ENCODE peak calls at places on chromosomes 3 and 15, in nine cellular contexts. One of them, this sample, is unnamed.
A peak's percentile ranks its signal among the peaks of the same experiment; 100 is the strongest.

GRCh38 chr3:85740561-85740960 is 781.8 kb downstream of the CADM2 start:
- DNase-seq in kidney: no peak
- DNase-seq in aorta: no peak
- DNase-seq in choroid plexus epithelial cell: no peak
- DNase-seq in fibroblast of lung: peak; percentile 36
- DNase-seq in tibial nerve: no peak
- DNase-seq in Peyer's patch: no peak
- DNase-seq in mammary epithelial cell: peak; percentile 39
- DNase-seq in H1: no peak
- DNase-seq in this sample: no peak

GRCh38 chr15:43168192-43169107 is 16.8 kb upstream of the CCNDBP1 start:
- DNase-seq in kidney: no peak
- DNase-seq in aorta: no peak
- DNase-seq in choroid plexus epithelial cell: peak; percentile 66
- DNase-seq in fibroblast of lung: peak; percentile 81
- DNase-seq in tibial nerve: no peak
- DNase-seq in Peyer's patch: no peak
- DNase-seq in mammary epithelial cell: peak; percentile 95
- DNase-seq in H1: no peak
- DNase-seq in this sample: no peak

GRCh38 chr3:127439621-127440020 is 150.9 kb downstream of the TPRA1 start:
- DNase-seq in kidney: peak; percentile 26
- DNase-seq in aorta: no peak
- DNase-seq in choroid plexus epithelial cell: no peak
- DNase-seq in fibroblast of lung: no peak
- DNase-seq in tibial nerve: no peak
- DNase-seq in Peyer's patch: no peak
- DNase-seq in mammary epithelial cell: no peak
- DNase-seq in H1: no peak
- DNase-seq in this sample: peak; percentile 21

GRCh38 chr3:9861201-9861600 is 17.4 kb upstream of the RPUSD3 start:
- DNase-seq in kidney: no peak
- DNase-seq in aorta: no peak
- DNase-seq in choroid plexus epithelial cell: no peak
- DNase-seq in fibroblast of lung: no peak
- DNase-seq in tibial nerve: no peak
- DNase-seq in Peyer's patch: no peak
- DNase-seq in mammary epithelial cell: no peak
- DNase-seq in H1: no peak
- DNase-seq in this sample: no peak

GRCh38 chr3:48528043-48528442 is 24.1 kb upstream of the SHISA5 start:
- DNase-seq in kidney: peak; percentile 7
- DNase-seq in aorta: no peak
- DNase-seq in choroid plexus epithelial cell: no peak
- DNase-seq in fibroblast of lung: no peak
- DNase-seq in tibial nerve: no peak
- DNase-seq in Peyer's patch: no peak
- DNase-seq in mammary epithelial cell: no peak
- DNase-seq in H1: no peak
- DNase-seq in this sample: no peak

GRCh38 chr15:40347559-40348470 is 3.0 kb upstream of the PHGR1 start:
- DNase-seq in kidney: peak; percentile 62
- DNase-seq in aorta: no peak
- DNase-seq in choroid plexus epithelial cell: no peak
- DNase-seq in fibroblast of lung: no peak
- DNase-seq in tibial nerve: no peak
- DNase-seq in Peyer's patch: peak; percentile 90
- DNase-seq in mammary epithelial cell: no peak
- DNase-seq in H1: no peak
- DNase-seq in this sample: no peak

GRCh38 chr3:30577788-30578187 is 28.6 kb upstream of the TGFBR2 start:
- DNase-seq in kidney: no peak
- DNase-seq in aorta: no peak
- DNase-seq in choroid plexus epithelial cell: no peak
- DNase-seq in fibroblast of lung: no peak
- DNase-seq in tibial nerve: no peak
- DNase-seq in Peyer's patch: no peak
- DNase-seq in mammary epithelial cell: no peak
- DNase-seq in H1: no peak
- DNase-seq in this sample: no peak

GRCh38 chr3:99114565-99115291 is 213.2 kb upstream of the DCBLD2 start:
- DNase-seq in kidney: no peak
- DNase-seq in aorta: no peak
- DNase-seq in choroid plexus epithelial cell: peak; percentile 88
- DNase-seq in fibroblast of lung: peak; percentile 49
- DNase-seq in tibial nerve: no peak
- DNase-seq in Peyer's patch: no peak
- DNase-seq in mammary epithelial cell: peak; percentile 60
- DNase-seq in H1: peak; percentile 41
- DNase-seq in this sample: no peak

GRCh38 chr15:96356494-96357455 is 26.3 kb downstream of the NR2F2 start:
- DNase-seq in kidney: peak; percentile 92
- DNase-seq in aorta: peak; percentile 96
- DNase-seq in choroid plexus epithelial cell: peak; percentile 89
- DNase-seq in fibroblast of lung: peak; percentile 86
- DNase-seq in tibial nerve: peak; percentile 78
- DNase-seq in Peyer's patch: peak; percentile 89
- DNase-seq in mammary epithelial cell: peak; percentile 86
- DNase-seq in H1: no peak
- DNase-seq in this sample: peak; percentile 96

GRCh38 chr3:69200384-69201068 is 78.1 kb upstream of the LMOD3 start:
- DNase-seq in kidney: no peak
- DNase-seq in aorta: no peak
- DNase-seq in choroid plexus epithelial cell: peak; percentile 81
- DNase-seq in fibroblast of lung: peak; percentile 65
- DNase-seq in tibial nerve: no peak
- DNase-seq in Peyer's patch: peak; percentile 53
- DNase-seq in mammary epithelial cell: peak; percentile 83
- DNase-seq in H1: no peak
- DNase-seq in this sample: peak; percentile 40

GRCh38 chr15:67025719-67026118 is 39.7 kb upstream of the SMAD3 start:
- DNase-seq in kidney: peak; percentile 83
- DNase-seq in aorta: no peak
- DNase-seq in choroid plexus epithelial cell: peak; percentile 79
- DNase-seq in fibroblast of lung: peak; percentile 66
- DNase-seq in tibial nerve: no peak
- DNase-seq in Peyer's patch: no peak
- DNase-seq in mammary epithelial cell: peak; percentile 29
- DNase-seq in H1: no peak
- DNase-seq in this sample: no peak

GRCh38 chr15:60829416-60829815 is 350.5 kb upstream of the ICE2 start:
- DNase-seq in kidney: no peak
- DNase-seq in aorta: no peak
- DNase-seq in choroid plexus epithelial cell: no peak
- DNase-seq in fibroblast of lung: no peak
- DNase-seq in tibial nerve: no peak
- DNase-seq in Peyer's patch: no peak
- DNase-seq in mammary epithelial cell: no peak
- DNase-seq in H1: no peak
- DNase-seq in this sample: peak; percentile 76

GRCh38 chr15:99333981-99334380 is 82.7 kb downstream of the LRRC28 start:
- DNase-seq in kidney: no peak
- DNase-seq in aorta: no peak
- DNase-seq in choroid plexus epithelial cell: no peak
- DNase-seq in fibroblast of lung: peak; percentile 15
- DNase-seq in tibial nerve: no peak
- DNase-seq in Peyer's patch: no peak
- DNase-seq in mammary epithelial cell: no peak
- DNase-seq in H1: no peak
- DNase-seq in this sample: no peak

GRCh38 chr3:53166206-53166605 is 5.2 kb downstream of the PRKCD start:
- DNase-seq in kidney: no peak
- DNase-seq in aorta: no peak
- DNase-seq in choroid plexus epithelial cell: no peak
- DNase-seq in fibroblast of lung: no peak
- DNase-seq in tibial nerve: no peak
- DNase-seq in Peyer's patch: no peak
- DNase-seq in mammary epithelial cell: no peak
- DNase-seq in H1: no peak
- DNase-seq in this sample: no peak
- H3K4me3 ChIP-seq in kidney: no peak overlapping the region
- H3K4me3 ChIP-seq in aorta: no peak overlapping the region
- H3K4me3 ChIP-seq in choroid plexus epithelial cell: no peak overlapping the region
- H3K4me3 ChIP-seq in fibroblast of lung: no peak overlapping the region
- H3K4me3 ChIP-seq in tibial nerve: no peak overlapping the region
- H3K4me3 ChIP-seq in Peyer's patch: no peak overlapping the region
- H3K4me3 ChIP-seq in mammary epithelial cell: no peak overlapping the region
- H3K4me3 ChIP-seq in H1: no peak overlapping the region
- H3K4me3 ChIP-seq in this sample: no peak overlapping the region

GRCh38 chr3:125443923-125444322 is 68.8 kb upstream of the ZNF148 start:
- DNase-seq in kidney: no peak
- DNase-seq in aorta: no peak
- DNase-seq in choroid plexus epithelial cell: peak; percentile 73
- DNase-seq in fibroblast of lung: peak; percentile 81
- DNase-seq in tibial nerve: no peak
- DNase-seq in Peyer's patch: no peak
- DNase-seq in mammary epithelial cell: peak; percentile 63
- DNase-seq in H1: no peak
- DNase-seq in this sample: no peak
- H3K4me3 ChIP-seq in kidney: no peak overlapping the region
- H3K4me3 ChIP-seq in aorta: no peak overlapping the region
- H3K4me3 ChIP-seq in choroid plexus epithelial cell: no peak overlapping the region
- H3K4me3 ChIP-seq in fibroblast of lung: no peak overlapping the region
- H3K4me3 ChIP-seq in tibial nerve: no peak overlapping the region
- H3K4me3 ChIP-seq in Peyer's patch: no peak overlapping the region
- H3K4me3 ChIP-seq in mammary epithelial cell: no peak overlapping the region
- H3K4me3 ChIP-seq in H1: no peak overlapping the region
- H3K4me3 ChIP-seq in this sample: no peak overlapping the region

DNA sequence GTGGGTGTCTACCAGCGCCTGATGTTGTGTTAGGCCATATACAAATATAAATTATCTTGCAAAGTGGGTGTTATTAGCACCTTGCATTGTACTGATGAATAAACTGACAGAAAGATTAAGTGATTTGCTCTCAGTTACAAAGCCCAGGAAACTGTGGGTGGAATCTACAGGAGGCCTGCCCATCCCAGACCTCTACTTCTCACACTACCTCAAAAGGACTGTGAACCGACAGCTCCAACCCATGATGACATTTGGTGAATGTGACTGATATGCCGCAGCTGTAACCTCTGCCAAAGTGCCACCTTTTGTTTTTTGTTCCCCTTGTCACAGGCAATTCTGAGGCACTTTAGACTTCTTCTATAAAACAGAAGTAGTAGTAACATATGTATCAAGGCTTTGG is 43.7 kb upstream of the KCNMB2 start:
- DNase-seq in kidney: no peak
- DNase-seq in aorta: no peak
- DNase-seq in choroid plexus epithelial cell: no peak
- DNase-seq in fibroblast of lung: no peak
- DNase-seq in tibial nerve: no peak
- DNase-seq in Peyer's patch: no peak
- DNase-seq in mammary epithelial cell: no peak
- DNase-seq in H1: no peak
- DNase-seq in this sample: no peak
- H3K4me3 ChIP-seq in kidney: no peak overlapping the region
- H3K4me3 ChIP-seq in aorta: no peak overlapping the region
- H3K4me3 ChIP-seq in choroid plexus epithelial cell: no peak overlapping the region
- H3K4me3 ChIP-seq in fibroblast of lung: no peak overlapping the region
- H3K4me3 ChIP-seq in tibial nerve: no peak overlapping the region
- H3K4me3 ChIP-seq in Peyer's patch: no peak overlapping the region
- H3K4me3 ChIP-seq in mammary epithelial cell: no peak overlapping the region
- H3K4me3 ChIP-seq in H1: no peak overlapping the region
- H3K4me3 ChIP-seq in this sample: no peak overlapping the region

GRCh38 chr3:53493618-53493996 is 804 bp upstream of the CACNA1D start:
- DNase-seq in kidney: no peak
- DNase-seq in aorta: no peak
- DNase-seq in choroid plexus epithelial cell: no peak
- DNase-seq in fibroblast of lung: no peak
- DNase-seq in tibial nerve: no peak
- DNase-seq in Peyer's patch: no peak
- DNase-seq in mammary epithelial cell: no peak
- DNase-seq in H1: no peak
- DNase-seq in this sample: no peak

GRCh38 chr3:53496984-53497383 is 2.6 kb downstream of the CACNA1D start:
- DNase-seq in kidney: no peak
- DNase-seq in aorta: no peak
- DNase-seq in choroid plexus epithelial cell: no peak
- DNase-seq in fibroblast of lung: no peak
- DNase-seq in tibial nerve: no peak
- DNase-seq in Peyer's patch: no peak
- DNase-seq in mammary epithelial cell: no peak
- DNase-seq in H1: no peak
- DNase-seq in this sample: no peak

GRCh38 chr3:53493997-53494791 is at the start of gene CACNA1D:
- DNase-seq in kidney: peak; percentile 85
- DNase-seq in aorta: no peak
- DNase-seq in choroid plexus epithelial cell: no peak
- DNase-seq in fibroblast of lung: peak; percentile 11
- DNase-seq in tibial nerve: no peak
- DNase-seq in Peyer's patch: peak; percentile 87
- DNase-seq in mammary epithelial cell: peak; percentile 31
- DNase-seq in H1: peak; percentile 50
- DNase-seq in this sample: no peak

GRCh38 chr3:53495091-53495517 is 693 bp downstream of the CACNA1D start:
- DNase-seq in kidney: no peak
- DNase-seq in aorta: no peak
- DNase-seq in choroid plexus epithelial cell: no peak
- DNase-seq in fibroblast of lung: no peak
- DNase-seq in tibial nerve: no peak
- DNase-seq in Peyer's patch: no peak
- DNase-seq in mammary epithelial cell: no peak
- DNase-seq in H1: no peak
- DNase-seq in this sample: no peak

DNA sequence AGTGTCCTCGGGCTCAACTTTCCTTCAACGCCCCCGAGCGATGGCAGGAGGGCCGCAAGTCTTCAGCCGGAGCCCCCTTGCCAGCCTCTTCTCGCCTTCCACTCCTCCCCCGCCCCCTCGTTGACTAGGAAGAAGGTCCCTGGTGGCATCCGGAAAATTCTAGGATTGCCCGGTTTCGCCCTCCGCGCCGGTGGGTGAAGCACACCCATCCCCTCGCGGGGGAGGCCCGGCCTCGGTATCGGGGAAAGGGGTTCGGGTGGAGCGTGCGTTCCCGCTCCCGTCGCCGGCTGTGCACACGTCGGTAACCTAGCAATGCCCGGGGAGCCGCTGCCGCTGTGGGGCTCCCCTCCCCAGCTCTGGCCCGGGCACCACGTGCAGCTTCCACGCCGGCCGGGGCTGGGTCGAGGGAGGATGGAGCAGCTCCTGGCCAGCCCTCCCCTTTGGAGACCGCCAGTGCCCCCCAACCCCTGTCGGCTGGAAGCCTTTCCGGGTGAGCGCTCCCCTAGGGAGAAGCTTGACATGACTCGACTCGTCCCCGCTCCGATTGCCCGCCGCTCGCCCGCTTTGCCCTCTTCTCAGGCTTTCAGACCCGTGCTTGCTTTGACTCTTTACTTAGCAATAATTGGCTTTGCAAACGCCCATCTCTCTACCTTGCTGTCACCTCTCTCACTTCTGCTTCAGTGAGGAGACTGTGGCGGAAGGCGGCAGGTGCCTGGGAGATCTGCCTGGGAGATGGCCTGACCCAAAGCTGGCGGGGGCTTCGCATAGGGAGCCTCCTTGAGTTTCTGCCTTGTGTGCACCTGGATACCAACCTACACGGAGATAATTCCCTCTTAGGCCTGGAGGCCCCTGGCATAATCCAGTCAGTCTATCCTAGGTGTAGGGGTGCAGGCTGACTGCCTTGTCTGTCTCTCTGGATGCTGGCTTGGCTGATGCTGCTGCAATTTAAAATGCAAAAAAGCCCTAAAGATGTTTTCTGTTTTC is 1.4 kb downstream of the CACNA1D start:
- DNase-seq in kidney: peak; percentile 73
- DNase-seq in aorta: no peak
- DNase-seq in choroid plexus epithelial cell: no peak
- DNase-seq in fibroblast of lung: no peak
- DNase-seq in tibial nerve: no peak
- DNase-seq in Peyer's patch: peak; percentile 64
- DNase-seq in mammary epithelial cell: no peak
- DNase-seq in H1: no peak
- DNase-seq in this sample: no peak
- H3K4me3 ChIP-seq in kidney: peak overlapping the region; percentile 59
- H3K4me3 ChIP-seq in aorta: no peak overlapping the region
- H3K4me3 ChIP-seq in choroid plexus epithelial cell: no peak overlapping the region
- H3K4me3 ChIP-seq in fibroblast of lung: peak overlapping the region; percentile 29
- H3K4me3 ChIP-seq in tibial nerve: peak overlapping the region; percentile 43
- H3K4me3 ChIP-seq in Peyer's patch: peak overlapping the region; percentile 18
- H3K4me3 ChIP-seq in mammary epithelial cell: peak overlapping the region; percentile 48
- H3K4me3 ChIP-seq in H1: peak overlapping the region; percentile 46
- H3K4me3 ChIP-seq in this sample: no peak overlapping the region

This sample was measured in lower leg skin.